ENCODE peak calls at places on chromosomes 11 and 22, in seven cellular contexts. A, N, J, G, Q, Z and E are unnamed samples.
A peak's percentile ranks its signal among the peaks of the same experiment; 100 is the strongest.

GRCh38 chr22:47294222-47294532 is 531.7 kb downstream of the TBC1D22A start:
- DNase-seq in G (peak; percentile 73), Z (peak; percentile 20), Q (no peak), N (no peak), A (peak; percentile 65), J (peak; percentile 28), E (no peak)

GRCh38 chr22:37075046-37075445 is 23.5 kb downstream of the KCTD17 start:
- DNase-seq in G (no peak), Z (no peak), Q (no peak), N (no peak), J (no peak), A (no peak), E (no peak)

GRCh38 chr11:100574894-100575769 is 112.0 kb upstream of the ARHGAP42 start:
- DNase-seq in G (peak; percentile 76), N (no peak), Q (no peak), A (peak; percentile 21), J (peak; percentile 58), Z (no peak), E (no peak)

GRCh38 chr11:71977743-71978418 is 20.8 kb upstream of the IL18BP start:
- DNase-seq in Q (no peak), J (peak; percentile 68), A (peak; percentile 69), Z (peak; percentile 52), G (peak; percentile 70), N (no peak), E (peak; percentile 20)

GRCh38 chr11:41659990-41660389 is 200.5 kb upstream of the LRRC4C start:
- DNase-seq in Z (no peak), A (no peak), G (no peak), J (peak; percentile 28), Q (no peak), N (no peak), E (no peak)

GRCh38 chr11:47724041-47724729 is 9.0 kb upstream of the AGBL2 start:
- DNase-seq in J (peak; percentile 86), G (peak; percentile 95), A (peak; percentile 64), Z (no peak), Q (no peak), N (peak; percentile 5), E (no peak)

GRCh38 chr11:6332066-6332465 is 11.8 kb upstream of the CAVIN3 start:
- DNase-seq in A (no peak), Z (no peak), G (no peak), N (no peak), J (no peak), Q (no peak), E (no peak)

GRCh38 chr11:86120807-86121206 is 51.9 kb upstream of the PICALM start:
- DNase-seq in J (no peak), Q (no peak), N (no peak), Z (no peak), G (no peak), A (no peak), E (no peak)

GRCh38 chr22:19663821-19664325 is 50.4 kb upstream of the SEPTIN5 start:
- DNase-seq in Z (no peak), N (no peak), Q (no peak), J (peak; percentile 88), A (peak; percentile 82), G (peak; percentile 72), E (no peak)

GRCh38 chr11:59142530-59143507 is at the start of gene FAM111A:
- DNase-seq in N (peak; percentile 82), Z (peak; percentile 89), G (peak; percentile 92), Q (peak; percentile 79), A (peak; percentile 95), J (peak; percentile 86), E (peak; percentile 87)

GRCh38 chr11:46298699-46299424 is 21.4 kb downstream of the CREB3L1 start:
- DNase-seq in G (peak; percentile 89), N (no peak), Z (no peak), J (peak; percentile 92), Q (no peak), A (peak; percentile 93), E (no peak)

DNA sequence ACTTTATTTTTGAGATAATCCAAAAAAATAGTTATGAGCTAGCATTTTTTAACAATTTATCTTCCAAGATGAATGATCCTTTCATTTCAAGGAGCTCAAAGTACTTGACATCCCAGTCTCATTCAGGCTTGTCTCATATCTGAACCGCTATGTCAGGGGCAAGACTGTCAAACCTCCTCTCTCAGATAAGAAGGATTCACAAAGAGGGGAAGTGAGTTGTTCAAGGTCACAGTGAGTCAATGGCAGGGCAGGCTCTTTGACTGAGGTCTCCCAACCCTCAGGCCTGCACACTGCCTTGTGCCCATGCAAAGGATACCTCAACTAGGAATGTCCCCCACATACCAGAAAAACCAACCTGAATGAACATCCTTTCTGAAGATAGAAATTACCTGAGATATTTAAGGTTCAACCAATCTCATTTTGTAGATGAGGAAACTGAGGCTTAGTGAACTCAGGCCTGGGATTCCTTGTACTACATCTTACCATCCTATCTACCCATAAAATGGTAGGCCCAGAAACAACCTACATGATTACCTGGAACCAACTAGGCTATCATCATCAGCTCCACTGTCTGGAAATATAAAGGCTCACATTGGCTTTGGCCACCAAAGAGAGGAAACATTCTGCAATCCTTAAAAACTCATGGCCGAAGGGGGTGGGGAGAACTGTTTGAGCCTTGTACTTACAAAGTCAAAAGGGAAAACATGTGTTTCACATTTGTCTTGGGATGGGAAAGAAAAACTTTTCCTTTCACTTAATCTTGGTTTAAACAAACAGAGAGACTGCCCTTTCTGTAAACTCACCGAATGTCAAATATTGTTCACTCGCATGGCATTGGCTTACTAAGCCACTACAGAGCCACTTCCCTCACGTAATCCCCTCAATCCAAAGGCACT is 51.1 kb downstream of the LIF start:
- DNase-seq in Q (no peak), Z (no peak), J (peak; percentile 68), A (peak; percentile 22), G (no peak), N (no peak), E (no peak)
- H3K4me3 ChIP-seq in Q (no peak overlapping the region), Z (no peak overlapping the region), J (no peak overlapping the region), A (peak overlapping the region; percentile 56), G (no peak overlapping the region), N (no peak overlapping the region), E (peak overlapping the region; percentile 48)

GRCh38 chr11:122872046-122872445 is 10.5 kb upstream of the JHY start:
- DNase-seq in Q (no peak), J (no peak), N (no peak), A (no peak), Z (no peak), G (no peak), E (no peak)
- H3K4me3 ChIP-seq in Q (no peak overlapping the region), J (no peak overlapping the region), N (no peak overlapping the region), A (no peak overlapping the region), Z (no peak overlapping the region), G (no peak overlapping the region), E (no peak overlapping the region)

DNA sequence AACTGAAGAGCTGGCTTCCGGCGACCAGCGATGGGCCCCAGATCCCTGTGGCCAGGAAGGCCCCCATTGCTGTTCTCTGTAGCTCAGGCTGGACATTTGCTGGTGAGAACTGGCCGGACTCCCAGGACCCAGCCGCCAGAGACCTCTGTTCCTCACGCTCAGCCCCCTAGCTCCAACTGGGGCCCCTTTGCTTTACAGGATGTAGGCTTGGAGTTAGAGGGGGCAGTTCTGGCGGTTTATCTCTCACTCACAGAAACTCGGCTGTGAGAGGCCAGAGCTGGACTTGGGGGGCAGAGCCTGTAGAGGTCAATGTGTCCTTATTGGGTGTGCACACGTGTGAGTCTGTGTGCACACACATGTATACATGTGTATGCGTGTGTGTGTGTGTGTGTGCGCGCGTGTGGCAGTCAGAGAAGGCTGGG is 494 bp downstream of the SMIM38 start:
- DNase-seq in N (no peak), Z (no peak), Q (no peak), A (no peak), G (no peak), J (no peak), E (no peak)
- H3K4me3 ChIP-seq in N (no peak overlapping the region), Z (no peak overlapping the region), Q (no peak overlapping the region), A (no peak overlapping the region), G (no peak overlapping the region), J (no peak overlapping the region), E (no peak overlapping the region)

DNA sequence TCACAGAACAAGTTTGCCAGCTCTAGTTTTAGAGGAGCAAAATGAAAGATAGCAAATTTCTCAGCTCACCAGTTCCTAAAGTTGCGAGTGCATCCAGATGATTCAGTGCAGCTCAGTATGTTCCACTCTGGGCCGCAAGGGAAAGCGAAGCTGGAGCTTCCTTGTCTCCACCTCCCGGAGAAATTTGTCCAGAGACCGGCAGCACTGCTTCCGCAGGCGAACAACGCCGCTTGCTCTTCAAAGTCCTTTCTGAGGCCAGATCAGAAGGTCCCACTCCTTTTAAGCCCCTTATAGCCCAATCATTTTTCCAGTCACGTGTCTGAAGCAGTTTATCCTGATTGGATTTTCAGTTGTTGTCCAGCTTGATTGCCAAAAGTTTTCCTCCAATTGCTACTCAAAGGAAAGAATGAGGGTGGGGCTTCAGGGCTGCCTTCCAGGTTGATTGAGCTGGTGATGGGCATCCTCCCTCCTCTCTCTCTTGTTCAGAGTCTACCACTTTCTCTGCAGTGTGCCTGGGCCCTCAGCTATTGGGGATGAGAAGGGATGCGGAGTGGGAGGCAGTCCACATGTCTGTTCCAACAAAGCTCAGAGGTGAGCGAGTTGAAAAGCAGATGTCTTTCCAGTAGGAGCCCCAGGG is at the start of gene ZNF280A:
- DNase-seq in N (no peak), J (peak; percentile 59), A (peak; percentile 12), Z (no peak), Q (no peak), G (peak; percentile 60), E (no peak)
- H3K4me3 ChIP-seq in N (no peak within 1 kb of the TSS), J (no peak within 1 kb of the TSS), A (no peak within 1 kb of the TSS), Z (no peak within 1 kb of the TSS), Q (no peak within 1 kb of the TSS), G (peak within 1 kb of the TSS; percentile 30), E (no peak within 1 kb of the TSS)

GRCh38 chr11:65546217-65546958 is 11.8 kb downstream of the LTBP3 start:
- DNase-seq in Z (peak; percentile 87), A (no peak), Q (peak; percentile 99), G (no peak), N (no peak), J (no peak), E (peak; percentile 98)
- H3K4me3 ChIP-seq in Z (no peak overlapping the region), A (no peak overlapping the region), Q (peak overlapping the region; percentile 31), G (no peak overlapping the region), N (peak overlapping the region; percentile 21), J (no peak overlapping the region), E (no peak overlapping the region)

GRCh38 chr22:49488943-49489342 is 338.7 kb downstream of the BRD1 start:
- DNase-seq in Q (no peak), G (no peak), A (no peak), N (no peak), J (no peak), Z (no peak), E (no peak)

GRCh38 chr22:49490692-49491091 is 337.0 kb downstream of the BRD1 start:
- DNase-seq in A (no peak), N (no peak), J (no peak), G (no peak), Q (no peak), Z (no peak), E (no peak)

GRCh38 chr22:49486225-49486624 is 341.4 kb downstream of the BRD1 start:
- DNase-seq in A (no peak), J (no peak), Z (no peak), G (no peak), N (no peak), Q (no peak), E (no peak)

GRCh38 chr22:49489821-49490220 is 337.9 kb downstream of the BRD1 start:
- DNase-seq in G (no peak), N (no peak), A (no peak), J (no peak), Q (no peak), Z (no peak), E (no peak)

DNA sequence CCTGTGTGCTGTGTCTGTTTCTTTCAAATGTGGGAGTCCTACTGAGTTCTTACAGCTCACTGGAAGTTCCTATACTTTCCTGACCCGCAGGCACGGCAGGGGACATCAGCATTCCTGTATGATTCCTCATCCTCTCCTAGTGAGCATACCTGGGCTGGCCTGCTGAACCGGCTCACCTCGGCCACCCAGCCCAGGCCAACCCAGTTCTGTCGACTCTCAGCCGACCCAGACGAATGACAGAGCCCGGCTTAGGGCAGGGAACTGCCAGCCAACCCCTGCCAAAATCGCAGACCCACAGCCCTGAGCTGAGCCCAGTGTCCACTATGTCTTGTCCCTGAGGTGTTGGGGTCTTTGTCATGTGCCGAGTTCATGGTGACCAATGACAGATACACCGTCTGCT is 339.7 kb downstream of the BRD1 start:
- DNase-seq in J (no peak), A (no peak), G (no peak), Z (no peak), Q (no peak), N (no peak), E (no peak)
- H3K4me3 ChIP-seq in J (no peak overlapping the region), A (no peak overlapping the region), G (no peak overlapping the region), Z (no peak overlapping the region), Q (no peak overlapping the region), N (no peak overlapping the region), E (no peak overlapping the region)